ENCODE peak calls at places on chromosomes 11 and 22, in six cellular contexts. H is neuronal stem cell, P is ecto neural progenitor cell, F is sigmoid colon, E is body of pancreas, A is NCI-H1092 treated with DMSO at 0.1 percent for 48 hours. B is an unnamed sample.

GRCh38 chr11:68127791-68128681 is 6.8 kb upstream of the CHKA start:
- DNase-seq in H (peak; percentile 78), P (peak; percentile 89), E (peak; percentile 90), F (peak; percentile 78), A (no peak), B (peak; percentile 93)

GRCh38 chr11:132300283-132300682 is 929.9 kb downstream of the NTM start:
- DNase-seq in P (no peak), A (no peak), E (no peak), F (no peak), H (no peak), B (no peak)

GRCh38 chr11:74055938-74056337 is 47.1 kb upstream of the UCP3 start:
- DNase-seq in F (no peak), H (no peak), P (no peak), E (no peak), A (no peak), B (peak; percentile 65)

GRCh38 chr22:36966851-36967535 is 52.3 kb downstream of the TST start:
- DNase-seq in E (no peak), H (no peak), P (no peak), F (no peak), A (no peak), B (no peak)

GRCh38 chr11:2663506-2663905 is 36.3 kb downstream of the KCNQ1OT1 start:
- DNase-seq in E (no peak), A (no peak), H (no peak), F (no peak), P (no peak), B (peak; percentile 9)

GRCh38 chr22:36701166-36701713 is 2.3 kb downstream of the CACNG2 start:
- DNase-seq in A (no peak), F (no peak), E (no peak), H (no peak), P (no peak), B (no peak)

GRCh38 chr11:63916837-63917684 is at the start of gene RCOR2:
- DNase-seq in F (peak; percentile 91), E (peak; percentile 66), A (peak; percentile 87), H (peak; percentile 83), P (peak; percentile 93), B (peak; percentile 99)

GRCh38 chr22:35443338-35443737 is 43.4 kb downstream of the MCM5 start:
- DNase-seq in E (no peak), F (no peak), P (no peak), H (no peak), A (no peak), B (peak; percentile 21)

GRCh38 chr11:66970808-66971442 is 4.2 kb upstream of the C11orf86 start:
- DNase-seq in E (no peak), P (no peak), A (no peak), H (no peak), F (peak; percentile 77), B (peak; percentile 98)

GRCh38 chr22:39665661-39666431 is 95.3 kb downstream of the CACNA1I start:
- DNase-seq in F (no peak), E (no peak), H (no peak), P (no peak), A (no peak), B (no peak)

GRCh38 chr11:35040221-35040942 is 98.6 kb upstream of the CD44 start:
- DNase-seq in H (no peak), E (peak; percentile 31), P (no peak), F (no peak), A (no peak), B (peak; percentile 79)

GRCh38 chr11:27213232-27213660 is 149.8 kb downstream of the CCDC34 start:
- DNase-seq in H (peak; percentile 17), E (no peak), P (no peak), F (no peak), A (peak; percentile 15), B (no peak)

GRCh38 chr11:23502821-23503220 is 642.5 kb upstream of the CCDC179 start:
- DNase-seq in A (no peak), H (no peak), F (no peak), P (no peak), E (no peak), B (no peak)

GRCh38 chr22:28771195-28771791 is 1.2 kb upstream of the CCDC117 start:
- DNase-seq in A (peak; percentile 56), E (no peak), F (no peak), H (no peak), P (no peak), B (no peak)

GRCh38 chr11:2573240-2574042 is 126.4 kb downstream of the KCNQ1OT1 start:
- DNase-seq in A (no peak), H (no peak), E (no peak), F (peak; percentile 56), P (no peak), B (peak; percentile 87)

GRCh38 chr22:19109198-19110063 is 12.8 kb downstream of the DGCR2 start:
- DNase-seq in H (no peak), F (no peak), P (no peak), A (no peak), E (peak; percentile 58), B (no peak)

GRCh38 chr11:12091957-12092558 is 18.3 kb upstream of the MICAL2 start:
- DNase-seq in F (no peak), A (peak; percentile 75), P (no peak), E (no peak), H (no peak), B (peak; percentile 30)